ENCODE peak calls at places on chromosomes 4 and X, in six cellular contexts. V is mesendoderm; Y is gastrocnemius medialis; E is heart left ventricle; R is naive thymus-derived CD4-positive, alpha-beta T cell; U is fibroblast of villous mesenchyme. Q is an unnamed sample.

GRCh38 chrX:1147641-1148515 is 64.6 kb downstream of the CRLF2 start:
- DNase-seq in V (no peak), Y (no peak), E (peak), R (no peak), U (no peak), Q (no peak)

GRCh38 chr4:138334346-138335016 is 92.3 kb upstream of the SLC7A11 start:
- DNase-seq in V (no peak), Y (no peak), E (no peak), R (no peak), U (no peak), Q (no peak)

GRCh38 chrX:144253356-144253755 is 369.5 kb downstream of the UBE2NL start:
- DNase-seq in V (no peak), Y (no peak), E (no peak), R (no peak), U (no peak), Q (no peak)

GRCh38 chr4:40418430-40419230 is 83.5 kb downstream of the CHRNA9 start:
- DNase-seq in V (no peak), Y (no peak), E (no peak), R (no peak), U (no peak), Q (no peak)

GRCh38 chr4:154559141-154559841 is 3.5 kb upstream of the FGB start:
- DNase-seq in V (peak), Y (no peak), E (no peak), R (no peak), U (peak), Q (peak)

GRCh38 chr4:69830529-69831269 is 29.2 kb downstream of the SULT1E1 start:
- DNase-seq in V (peak), Y (no peak), E (no peak), R (no peak), U (no peak), Q (peak)

GRCh38 chr4:100949350-100949935 is 397.9 kb downstream of the PPP3CA start:
- DNase-seq in V (no peak), Y (no peak), E (no peak), R (no peak), U (peak), Q (peak)

GRCh38 chrX:20594985-20595384 is 328.3 kb upstream of the RPS6KA3 start:
- DNase-seq in V (peak), Y (no peak), E (no peak), R (no peak), U (no peak), Q (no peak)

GRCh38 chr4:105715692-105716278 is 7.2 kb downstream of the GSTCD start:
- DNase-seq in V (no peak), Y (no peak), E (no peak), R (peak), U (peak), Q (no peak)

GRCh38 chr4:114056599-114056998 is 77.2 kb upstream of the ARSJ start:
- DNase-seq in V (no peak), Y (no peak), E (no peak), R (no peak), U (no peak), Q (no peak)

GRCh38 chr4:173527103-173527876 is 2.7 kb downstream of the HAND2 start:
- DNase-seq in V (peak), Y (no peak), E (no peak), R (no peak), U (peak), Q (no peak)

GRCh38 chr4:173528378-173529321 is 1.4 kb downstream of the HAND2 start:
- DNase-seq in V (peak), Y (no peak), E (peak), R (no peak), U (peak), Q (no peak)

GRCh38 chr4:173526034-173526482 is 4.0 kb downstream of the HAND2 start:
- DNase-seq in V (peak), Y (no peak), E (no peak), R (no peak), U (peak), Q (no peak)

GRCh38 chr4:173525118-173526033 is 4.7 kb downstream of the HAND2 start:
- DNase-seq in V (peak), Y (no peak), E (peak), R (no peak), U (peak), Q (no peak)

DNA sequence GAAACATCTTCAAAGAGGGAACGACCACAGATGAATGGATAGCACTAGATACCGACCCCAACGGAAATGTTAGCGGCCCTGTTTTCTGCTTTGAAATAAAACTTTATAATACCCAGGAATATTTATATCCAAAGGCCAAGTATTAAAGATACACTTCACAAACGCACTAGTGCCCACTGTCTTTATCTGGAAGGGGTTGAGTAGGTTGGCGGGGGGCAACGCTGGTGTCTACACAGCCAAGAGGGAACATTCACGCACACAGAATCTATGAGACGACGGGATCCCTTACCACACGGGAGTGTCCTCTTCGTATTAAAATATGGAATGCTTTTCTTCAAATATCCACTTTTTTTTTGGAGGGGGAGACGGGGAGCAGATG is 3.3 kb downstream of the HAND2 start:
- DNase-seq in V (no peak), Y (no peak), E (no peak), R (no peak), U (no peak), Q (no peak)
- H3K4me3 ChIP-seq in V (no peak), Y (no peak), E (peak), R (no peak), U (peak), Q (peak)

GRCh38 chr4:153257966-153258365 is 53.7 kb downstream of the TRIM2 start:
- DNase-seq in V (peak), Y (no peak), E (no peak), R (no peak), U (no peak), Q (no peak)
- H3K4me3 ChIP-seq in V (no peak), Y (no peak), E (no peak), R (no peak), U (no peak), Q (no peak)

GRCh38 chrX:153312041-153312440 is 9.5 kb downstream of the PNMA6F start:
- DNase-seq in V (no peak), Y (no peak), E (no peak), R (no peak), U (no peak), Q (no peak)
- H3K4me3 ChIP-seq in V (no peak), Y (no peak), E (no peak), R (no peak), U (no peak), Q (no peak)

GRCh38 chrX:74545880-74546279 is 68.5 kb downstream of the RLIM start:
- DNase-seq in V (no peak), Y (no peak), E (no peak), R (no peak), U (no peak), Q (no peak)

GRCh38 chrX:74551934-74552333 is 62.5 kb downstream of the RLIM start:
- DNase-seq in V (no peak), Y (no peak), E (no peak), R (no peak), U (no peak), Q (no peak)

GRCh38 chrX:74546984-74547383 is 67.4 kb downstream of the RLIM start:
- DNase-seq in V (no peak), Y (no peak), E (no peak), R (no peak), U (no peak), Q (no peak)

GRCh38 chrX:74550295-74550802 is 64.1 kb downstream of the RLIM start:
- DNase-seq in V (peak), Y (peak), E (peak), R (peak), U (peak), Q (peak)
- H3K4me3 ChIP-seq in V (no peak), Y (peak), E (peak), R (peak), U (peak), Q (peak)

DNA sequence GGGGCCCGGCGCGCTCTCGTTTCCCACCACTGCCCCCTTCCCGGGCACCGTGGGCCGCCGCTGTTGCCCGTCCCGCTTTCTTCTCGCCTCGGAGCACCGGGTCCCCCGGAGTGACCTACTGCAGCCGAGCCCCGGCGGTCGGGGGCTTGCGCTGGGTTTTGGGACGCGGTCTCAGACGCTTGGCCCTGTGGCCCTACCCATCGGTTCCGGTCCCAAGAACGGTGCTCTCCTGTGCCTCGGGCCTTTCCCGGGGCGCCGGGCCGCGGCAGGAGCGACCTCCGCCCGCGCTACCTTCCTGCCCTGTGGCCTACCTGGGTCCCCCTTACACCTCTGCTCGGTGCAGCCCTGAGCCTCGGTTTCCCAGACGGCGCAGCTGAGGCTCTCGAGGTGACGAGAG is 21.6 kb upstream of the HMX1 start:
- DNase-seq in V (no peak), Y (no peak), E (no peak), R (no peak), U (no peak), Q (no peak)
- H3K4me3 ChIP-seq in V (no peak), Y (no peak), E (no peak), R (no peak), U (no peak), Q (no peak)